ENCODE peak calls at places on chromosomes 16 and 17, in seven cellular contexts. E is cardiac muscle cell; Y is transverse colon; O is HepG2; W is MM.1S; U is CD8-positive, alpha-beta T cell; J is uterus. R is an unnamed sample.

GRCh38 chr17:71600137-71600789 is 520.6 kb upstream of the SOX9 start:
- DNase-seq in O (no peak), W (no peak), E (peak; percentile 16), Y (no peak), U (no peak), J (no peak), R (no peak)

GRCh38 chr17:33335491-33336173 is 42.5 kb upstream of the ASIC2 start:
- DNase-seq in O (no peak), W (no peak), J (no peak), Y (no peak), U (no peak), E (no peak), R (no peak)

GRCh38 chr16:87653234-87653633 is 50.9 kb downstream of the JPH3 start:
- DNase-seq in Y (no peak), E (no peak), W (no peak), O (peak; percentile 38), J (no peak), U (no peak), R (no peak)

GRCh38 chr16:85206472-85207356 is 94.4 kb upstream of the CIBAR2 start:
- DNase-seq in Y (peak; percentile 60), W (no peak), O (no peak), U (no peak), J (peak; percentile 79), E (peak; percentile 68), R (no peak)

GRCh38 chr17:79977161-79977631 is 58.5 kb downstream of the TBC1D16 start:
- DNase-seq in O (no peak), W (no peak), U (no peak), J (no peak), E (no peak), Y (no peak), R (no peak)

GRCh38 chr16:73427177-73427576 is 379.2 kb upstream of the ZFHX3 start:
- DNase-seq in W (no peak), E (no peak), U (no peak), J (no peak), Y (no peak), O (no peak), R (no peak)

GRCh38 chr16:24769806-24770205 is 40.4 kb downstream of the TNRC6A start:
- DNase-seq in Y (no peak), U (no peak), J (no peak), O (no peak), W (no peak), E (peak; percentile 91), R (no peak)

GRCh38 chr17:61981323-61981722 is 53.5 kb upstream of the INTS2 start:
- DNase-seq in J (no peak), E (peak; percentile 3), W (no peak), O (no peak), U (no peak), Y (no peak), R (no peak)

GRCh38 chr16:1980026-1980769 is 1.1 kb downstream of the NOXO1 start:
- DNase-seq in Y (no peak), U (no peak), W (no peak), E (no peak), J (no peak), O (no peak), R (no peak)

GRCh38 chr17:30021708-30022317 is 80.4 kb downstream of the EFCAB5 start:
- DNase-seq in J (no peak), E (peak; percentile 70), U (peak; percentile 3), W (peak; percentile 62), Y (no peak), O (peak; percentile 34), R (peak; percentile 14)

DNA sequence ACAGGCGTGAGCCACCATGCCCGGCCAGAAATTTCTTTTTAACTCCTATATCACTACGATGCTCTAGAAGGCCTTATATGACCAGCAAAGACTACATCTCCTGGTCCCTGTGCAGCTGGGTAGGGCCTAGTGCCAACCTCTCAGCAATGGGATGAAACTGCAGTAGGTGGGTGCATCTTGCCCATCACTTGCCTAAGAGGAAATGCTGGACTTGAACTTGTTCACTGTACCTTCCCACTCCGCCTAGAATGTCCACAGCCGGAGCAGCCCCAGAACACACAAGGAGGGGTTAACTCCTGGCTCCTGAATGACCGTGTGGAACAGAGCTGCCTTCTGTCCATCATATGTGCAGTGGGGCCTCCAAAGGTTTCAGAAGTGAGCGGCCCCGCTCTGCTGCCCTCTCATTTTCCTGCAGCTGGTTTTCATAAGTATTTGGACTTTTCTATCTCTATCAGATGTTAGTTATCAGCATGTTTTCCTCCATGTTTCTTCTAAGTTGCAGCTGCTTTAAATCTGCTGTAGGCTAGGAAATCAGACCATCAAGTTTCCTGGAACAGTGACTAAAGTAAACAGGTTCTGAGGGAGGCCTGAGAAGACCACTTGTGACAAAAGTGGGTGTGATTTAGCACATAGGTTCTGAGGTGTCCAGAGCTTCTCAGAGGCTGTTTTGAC is 52.5 kb downstream of the WSB1 start:
- DNase-seq in W (no peak), U (no peak), O (no peak), E (peak; percentile 44), J (no peak), Y (no peak), R (no peak)
- H3K27ac ChIP-seq in W (no peak overlapping the region), U (no peak overlapping the region), O (no peak overlapping the region), E (peak overlapping the region; percentile 84), J (no peak overlapping the region), Y (no peak overlapping the region), R (no peak overlapping the region)

GRCh38 chr17:82105417-82105881 is 7.4 kb upstream of the FASN start:
- DNase-seq in U (no peak), W (no peak), E (no peak), O (no peak), J (peak; percentile 14), Y (no peak), R (no peak)
- H3K4me3 ChIP-seq in U (peak overlapping the region; percentile 59), W (peak overlapping the region; percentile 69), E (no peak overlapping the region), O (peak overlapping the region; percentile 82), J (no peak overlapping the region), Y (no peak overlapping the region), R (peak overlapping the region; percentile 64)

GRCh38 chr16:81703177-81704155 is 75.6 kb upstream of the PLCG2 start:
- DNase-seq in E (peak; percentile 93), Y (no peak), U (no peak), J (no peak), W (no peak), O (no peak), R (no peak)
- H3K27ac ChIP-seq in E (no peak overlapping the region), Y (peak overlapping the region; percentile 43), U (no peak overlapping the region), J (no peak overlapping the region), W (no peak overlapping the region), O (no peak overlapping the region), R (no peak overlapping the region)

GRCh38 chr16:10881479-10882030 is 4.6 kb downstream of the CIITA start:
- DNase-seq in O (no peak), Y (no peak), U (no peak), W (peak; percentile 66), E (no peak), J (no peak), R (no peak)
- H3K4me3 ChIP-seq in O (no peak overlapping the region), Y (no peak overlapping the region), U (no peak overlapping the region), W (peak overlapping the region; percentile 30), E (no peak overlapping the region), J (no peak overlapping the region), R (no peak overlapping the region)

R was measured in effector memory CD4-positive, alpha-beta T cell.